ENCODE peak calls at places on chromosome 1, in six cellular contexts. K is AG04449, R is fibroblast of lung, U is B cell, X is tibial artery, J is adrenal gland. T is an unnamed sample.

GRCh38 chr1:186609183-186609582 is 71.0 kb downstream of the PTGS2 start:
- DNase-seq in K (no peak), R (no peak), X (no peak), U (no peak), J (no peak), T (no peak)

GRCh38 chr1:63918395-63918945 is 144.7 kb downstream of the ROR1 start:
- DNase-seq in K (no peak), X (peak), J (no peak), U (no peak), R (peak), T (no peak)

GRCh38 chr1:194857413-194857812 is 1671.0 kb upstream of the B3GALT2 start:
- DNase-seq in U (no peak), X (no peak), K (no peak), R (no peak), J (no peak), T (no peak)

GRCh38 chr1:7526867-7527732 is 244.0 kb upstream of the VAMP3 start:
- DNase-seq in U (no peak), X (no peak), J (no peak), R (no peak), K (no peak), T (no peak)

GRCh38 chr1:66311092-66311491 is 222.9 kb upstream of the SGIP1 start:
- DNase-seq in J (no peak), K (no peak), U (no peak), X (no peak), R (no peak), T (no peak)

GRCh38 chr1:109214695-109215623 is 1.2 kb downstream of the SARS1 start:
- DNase-seq in U (no peak), X (peak), R (peak), J (peak), K (peak), T (peak)

GRCh38 chr1:171433451-171433850 is 51.9 kb upstream of the PRRC2C start:
- DNase-seq in K (no peak), R (peak), J (no peak), U (no peak), X (no peak), T (no peak)

GRCh38 chr1:24022611-24023359 is 42.7 kb upstream of the SRSF10 start:
- DNase-seq in K (peak), J (no peak), X (no peak), R (peak), U (no peak), T (no peak)

GRCh38 chr1:228760962-228761361 is 25.7 kb downstream of the RHOU start:
- DNase-seq in J (no peak), K (no peak), R (no peak), U (no peak), X (no peak), T (no peak)

GRCh38 chr1:56411484-56412180 is 167.7 kb downstream of the PLPP3 start:
- DNase-seq in K (no peak), J (no peak), X (peak), R (no peak), U (no peak), T (no peak)

GRCh38 chr1:23613191-23614126 is 54.2 kb upstream of the ID3 start:
- DNase-seq in X (no peak), U (peak), J (no peak), K (no peak), R (no peak), T (no peak)

GRCh38 chr1:223326776-223327175 is 37.2 kb downstream of the SUSD4 start:
- DNase-seq in U (no peak), K (no peak), J (no peak), X (no peak), R (peak), T (no peak)

GRCh38 chr1:107936498-107937481 is 28.2 kb downstream of the VAV3 start:
- DNase-seq in K (peak), U (no peak), R (peak), X (no peak), J (peak), T (peak)

GRCh38 chr1:164780111-164780510 is 221.1 kb downstream of the PBX1 start:
- DNase-seq in J (no peak), U (no peak), K (no peak), R (peak), X (no peak), T (no peak)

GRCh38 chr1:51661081-51661518 is 44.2 kb downstream of the OSBPL9 start:
- DNase-seq in R (peak), X (no peak), K (peak), J (no peak), U (no peak), T (no peak)

GRCh38 chr1:6252374-6252710 is 8.4 kb downstream of the HES3 start:
- DNase-seq in U (no peak), J (no peak), K (no peak), X (no peak), R (no peak), T (no peak)

GRCh38 chr1:3317456-3317855 is 137.0 kb upstream of the ARHGEF16 start:
- DNase-seq in J (no peak), U (no peak), K (no peak), X (no peak), R (no peak), T (no peak)

GRCh38 chr1:41728403-41729202 is 190.1 kb downstream of the HIVEP3 start:
- DNase-seq in J (peak), K (no peak), R (no peak), U (peak), X (no peak), T (no peak)

GRCh38 chr1:63322248-63322943 is at the start of gene FOXD3:
- DNase-seq in X (no peak), K (no peak), R (peak), J (peak), U (peak), T (peak)

GRCh38 chr1:51000160-51000559 is 30.1 kb downstream of the CDKN2C start:
- DNase-seq in K (no peak), U (peak), X (no peak), J (no peak), R (no peak), T (no peak)

GRCh38 chr1:31799196-31799894 is 16.5 kb downstream of the SPOCD1 start:
- DNase-seq in J (no peak), U (no peak), X (peak), R (peak), K (no peak), T (no peak)

GRCh38 chr1:164356511-164356910 is 202.5 kb upstream of the PBX1 start:
- DNase-seq in X (no peak), J (no peak), R (no peak), U (no peak), K (no peak), T (no peak)

GRCh38 chr1:202143768-202144509 is 598 bp downstream of the ARL8A start:
- DNase-seq in J (peak), K (no peak), U (peak), X (no peak), R (no peak), T (no peak)

GRCh38 chr1:156214024-156214748 is 1.4 kb downstream of the PMF1 start:
- DNase-seq in U (no peak), X (no peak), R (peak), K (no peak), J (no peak), T (no peak)

GRCh38 chr1:226763741-226764264 is 24.7 kb upstream of the ITPKB start:
- DNase-seq in X (no peak), R (peak), J (peak), U (no peak), K (peak), T (no peak)

GRCh38 chr1:163170975-163171676 is 31.6 kb downstream of the RGS5 start:
- DNase-seq in U (no peak), K (no peak), R (peak), X (no peak), J (no peak), T (no peak)
- TF ChIP-seq CTCF in U (no peak), K (peak), R (peak), X (peak), J (peak), T (no peak)

GRCh38 chr1:231666220-231666956 is 39.8 kb downstream of the DISC1 start:
- DNase-seq in R (no peak), J (no peak), X (no peak), U (no peak), K (no peak), T (no peak)

GRCh38 chr1:231670755-231671154 is 44.2 kb downstream of the DISC1 start:
- DNase-seq in X (no peak), K (no peak), J (no peak), R (no peak), U (no peak), T (no peak)

GRCh38 chr1:231667883-231668506 is 41.4 kb downstream of the DISC1 start:
- DNase-seq in U (no peak), J (no peak), X (no peak), K (no peak), R (no peak), T (no peak)

GRCh38 chr1:231665046-231665445 is 38.5 kb downstream of the DISC1 start:
- DNase-seq in R (no peak), X (no peak), J (no peak), K (no peak), U (no peak), T (no peak)

DNA sequence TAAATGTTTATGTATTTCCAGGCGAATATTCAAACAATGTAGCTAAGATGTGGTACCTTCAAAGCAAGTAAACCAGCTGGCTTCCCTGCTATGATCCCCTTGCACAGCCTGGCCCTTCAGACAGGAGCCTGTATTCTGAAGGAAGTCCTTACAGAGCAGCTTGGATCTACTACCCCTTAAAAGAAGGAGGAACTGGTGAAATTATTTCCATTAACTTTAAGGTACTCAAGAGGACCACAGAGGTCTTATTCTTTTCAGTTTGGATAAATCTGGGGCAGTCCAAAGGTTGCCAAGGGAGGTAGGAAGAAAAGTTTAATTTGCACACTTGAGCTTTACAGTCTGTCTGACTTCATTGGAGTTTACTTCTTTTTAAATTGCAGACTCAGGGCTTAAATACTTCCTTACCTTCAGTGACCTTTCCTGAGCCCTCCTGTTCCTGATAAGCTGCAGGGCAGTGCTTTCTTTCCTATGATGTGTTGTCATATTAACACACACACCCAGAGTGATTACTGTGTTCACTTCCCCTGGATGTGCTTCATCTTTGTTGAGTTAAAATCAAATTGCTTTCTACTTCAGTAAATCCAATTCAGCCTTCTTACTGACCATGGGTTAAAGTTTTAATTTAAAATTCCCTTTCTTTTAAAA is 40.5 kb downstream of the DISC1 start:
- DNase-seq in X (no peak), K (no peak), J (no peak), R (no peak), U (no peak), T (no peak)
- TF ChIP-seq CTCF in X (no peak), K (no peak), J (no peak), R (no peak), U (no peak), T (no peak)

GRCh38 chr1:248775496-248775895 is 19.9 kb upstream of the LYPD8 start:
- DNase-seq in X (no peak), U (no peak), J (no peak), K (no peak), R (no peak), T (no peak)
- TF ChIP-seq CTCF in X (no peak), U (no peak), J (no peak), K (no peak), R (no peak), T (no peak)

DNA sequence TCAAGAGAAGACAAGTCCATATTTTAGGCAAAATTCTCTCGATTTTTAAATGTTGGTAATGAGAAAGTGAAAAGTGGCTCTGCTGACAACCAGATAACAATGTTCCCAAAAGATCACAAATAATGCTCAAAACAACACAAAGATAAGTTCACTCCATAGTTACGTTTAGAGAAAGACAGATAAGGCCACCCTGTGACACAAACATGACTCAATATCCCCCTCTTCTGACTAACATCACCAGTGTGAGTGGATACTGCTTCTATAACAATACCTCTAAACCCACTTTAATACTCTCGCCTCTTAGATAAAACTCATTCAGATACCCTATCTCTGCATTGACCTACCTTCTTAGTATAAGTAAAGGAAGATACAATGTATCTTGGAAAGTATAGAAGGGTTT is 51.2 kb upstream of the RGS7 start:
- DNase-seq in X (no peak), J (no peak), K (no peak), R (peak), U (peak), T (no peak)
- TF ChIP-seq CTCF in X (no peak), J (peak), K (no peak), R (no peak), U (no peak), T (no peak)

GRCh38 chr1:69263982-69264381 is 303.7 kb upstream of the LRRC7 start:
- DNase-seq in R (peak), J (peak), U (no peak), K (no peak), X (peak), T (no peak)
- TF ChIP-seq CTCF in R (no peak), J (no peak), U (no peak), K (no peak), X (no peak), T (no peak)

GRCh38 chr1:113980120-113980519 is 846 bp downstream of the OLFML3 start:
- DNase-seq in R (peak), X (peak), U (no peak), K (no peak), J (peak), T (no peak)
- TF ChIP-seq CTCF in R (no peak), X (no peak), U (no peak), K (no peak), J (no peak), T (no peak)

GRCh38 chr1:174931214-174931613 is 68.5 kb upstream of the CACYBP start:
- DNase-seq in R (no peak), K (no peak), J (no peak), U (no peak), X (no peak), T (no peak)

GRCh38 chr1:174938306-174939000 is 61.3 kb upstream of the CACYBP start:
- DNase-seq in K (no peak), X (no peak), U (no peak), R (no peak), J (no peak), T (no peak)

DNA sequence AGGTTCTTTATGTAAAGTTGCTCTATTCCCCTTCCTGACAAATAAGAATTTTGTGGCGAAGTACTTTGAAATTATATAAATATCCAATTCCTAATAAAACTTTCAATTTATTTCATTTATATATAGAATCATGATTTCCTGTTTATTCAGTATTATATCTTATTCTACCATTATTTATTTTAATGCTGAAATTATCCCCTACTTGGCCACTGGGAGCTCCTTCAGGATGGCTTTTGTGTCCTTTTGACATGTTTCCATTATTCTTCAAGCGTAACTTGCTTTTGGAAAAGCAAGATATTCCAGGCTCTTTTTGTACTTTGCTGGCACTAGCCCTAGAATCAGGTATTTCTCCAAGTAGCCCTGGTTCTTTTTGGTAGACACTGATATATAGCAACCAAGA is 67.2 kb upstream of the CACYBP start:
- DNase-seq in K (no peak), U (no peak), R (no peak), X (no peak), J (no peak), T (no peak)
- TF ChIP-seq CTCF in K (no peak), U (no peak), R (no peak), X (no peak), J (no peak), T (no peak)

GRCh38 chr1:192998536-192998935 is 60.6 kb downstream of the UCHL5 start:
- DNase-seq in K (no peak), U (no peak), J (no peak), X (no peak), R (no peak), T (no peak)
- TF ChIP-seq CTCF in K (no peak), U (peak), J (peak), X (no peak), R (no peak), T (no peak)

GRCh38 chr1:28248273-28249012 is 10.9 kb upstream of the SESN2 start:
- DNase-seq in R (peak), U (peak), J (peak), X (peak), K (no peak), T (peak)
- TF ChIP-seq CTCF in R (peak), U (peak), J (peak), X (peak), K (peak), T (peak)